ENCODE peak calls at places on chromosomes 3 and 15, in five cellular contexts. D is stimulated activated CD8-positive, alpha-beta memory T cell treated with anti-CD3 and anti-CD28 coated beads, Interleukin-15, amount 100 ng/mL, for 1 hour; S is activated B cell treated with CpG ODN at 0.5 μM for 24 hours; V is activated naive CD4-positive, alpha-beta T cell; H is amniotic epithelial cell. Z is an unnamed sample.

GRCh38 chr15:36810656-36811449 is 231.4 kb downstream of the CDIN1 start:
- DNase-seq in D (no peak), S (no peak), V (no peak), H (no peak), Z (no peak)

GRCh38 chr15:55784284-55784683 is 41.3 kb upstream of the PRTG start:
- DNase-seq in D (no peak), S (no peak), V (no peak), H (peak), Z (no peak)

GRCh38 chr3:67653425-67654098 is 850 bp downstream of the SUCLG2 start:
- DNase-seq in D (no peak), S (no peak), V (no peak), H (peak), Z (no peak)

GRCh38 chr3:173531602-173532001 is 134.1 kb downstream of the NLGN1 start:
- DNase-seq in D (no peak), S (no peak), V (no peak), H (no peak), Z (no peak)

GRCh38 chr3:193114431-193115340 is 126.3 kb upstream of the PLAAT1 start:
- DNase-seq in D (no peak), S (no peak), V (no peak), H (no peak), Z (no peak)

GRCh38 chr3:196246612-196247308 is 30.4 kb downstream of the SLC51A start:
- DNase-seq in D (no peak), S (no peak), V (no peak), H (peak), Z (no peak)

GRCh38 chr3:126569390-126569975 is 10.8 kb upstream of the C3orf22 start:
- DNase-seq in D (no peak), S (no peak), V (no peak), H (no peak), Z (no peak)

GRCh38 chr3:189455009-189455408 is 176.2 kb upstream of the TP63 start:
- DNase-seq in D (no peak), S (no peak), V (no peak), H (no peak), Z (no peak)

GRCh38 chr15:99931703-99932603 is 198.7 kb upstream of the LYSMD4 start:
- DNase-seq in D (no peak), S (no peak), V (no peak), H (no peak), Z (no peak)

GRCh38 chr3:41369838-41370237 is 170.5 kb downstream of the CTNNB1 start:
- DNase-seq in D (no peak), S (no peak), V (no peak), H (no peak), Z (no peak)

GRCh38 chr15:82531496-82532382 is 8.5 kb downstream of the RPS17 start:
- DNase-seq in D (no peak), S (no peak), V (no peak), H (no peak), Z (no peak)

GRCh38 chr15:86311568-86312280 is 232.1 kb downstream of the AGBL1 start:
- DNase-seq in D (no peak), S (no peak), V (no peak), H (no peak), Z (no peak)

GRCh38 chr15:96421211-96421610 is 90.7 kb downstream of the NR2F2 start:
- DNase-seq in D (no peak), S (no peak), V (no peak), H (no peak), Z (no peak)

GRCh38 chr3:111971533-111971932 is 7.3 kb upstream of the ABHD10 start:
- DNase-seq in D (no peak), S (no peak), V (no peak), H (no peak), Z (no peak)

Z was measured in central memory CD8-positive, alpha-beta T cell.